ENCODE peak calls at places on chromosomes 12 and 14, in five cellular contexts. One of them, this sample, is unnamed.
A peak's percentile ranks its signal among the peaks of the same experiment; 100 is the strongest.

GRCh38 chr14:57656853-57657252 is 163.2 kb upstream of the CCDC198 start:
- DNase-seq in adrenal gland: no peak
- DNase-seq in Peyer's patch: no peak
- DNase-seq in GM12892: no peak
- DNase-seq in uterus: no peak
- DNase-seq in this sample: no peak

GRCh38 chr14:62143235-62143634 is 381.0 kb downstream of the SNAPC1 start:
- DNase-seq in GM12892: no peak
- DNase-seq in uterus: no peak
- DNase-seq in Peyer's patch: no peak
- DNase-seq in adrenal gland: no peak
- DNase-seq in this sample: no peak

GRCh38 chr12:115166698-115167315 is 482.8 kb upstream of the TBX3 start:
- DNase-seq in Peyer's patch: no peak
- DNase-seq in adrenal gland: no peak
- DNase-seq in GM12892: no peak
- DNase-seq in uterus: no peak
- DNase-seq in this sample: no peak

GRCh38 chr12:46296822-46297221 is 28.0 kb upstream of the SLC38A1 start:
- DNase-seq in adrenal gland: no peak
- DNase-seq in Peyer's patch: no peak
- DNase-seq in GM12892: no peak
- DNase-seq in uterus: no peak
- DNase-seq in this sample: no peak

GRCh38 chr12:57211791-57212700 is 4.5 kb upstream of the NXPH4 start:
- DNase-seq in Peyer's patch: no peak
- DNase-seq in adrenal gland: no peak
- DNase-seq in GM12892: no peak
- DNase-seq in uterus: no peak
- DNase-seq in this sample: no peak

GRCh38 chr14:66624319-66624937 is 116.5 kb downstream of the GPHN start:
- DNase-seq in Peyer's patch: peak; percentile 60
- DNase-seq in adrenal gland: peak; percentile 64
- DNase-seq in GM12892: peak; percentile 3
- DNase-seq in uterus: no peak
- DNase-seq in this sample: peak; percentile 32

GRCh38 chr12:95205685-95206084 is 11.6 kb downstream of the FGD6 start:
- DNase-seq in uterus: peak; percentile 55
- DNase-seq in adrenal gland: peak; percentile 61
- DNase-seq in GM12892: no peak
- DNase-seq in Peyer's patch: no peak
- DNase-seq in this sample: no peak

GRCh38 chr12:112716099-112717093 is 75.2 kb upstream of the RPH3A start:
- DNase-seq in GM12892: no peak
- DNase-seq in Peyer's patch: no peak
- DNase-seq in adrenal gland: peak; percentile 27
- DNase-seq in uterus: no peak
- DNase-seq in this sample: no peak

GRCh38 chr12:116784238-116784612 is 46.1 kb downstream of the RNFT2 start:
- DNase-seq in GM12892: no peak
- DNase-seq in uterus: no peak
- DNase-seq in Peyer's patch: no peak
- DNase-seq in adrenal gland: no peak
- DNase-seq in this sample: no peak

GRCh38 chr14:90569606-90570462 is 173.0 kb downstream of the CALM1 start:
- DNase-seq in uterus: no peak
- DNase-seq in GM12892: no peak
- DNase-seq in Peyer's patch: no peak
- DNase-seq in adrenal gland: no peak
- DNase-seq in this sample: no peak

GRCh38 chr12:101204598-101205304 is 5.3 kb downstream of the SLC5A8 start:
- DNase-seq in uterus: no peak
- DNase-seq in adrenal gland: no peak
- DNase-seq in Peyer's patch: no peak
- DNase-seq in GM12892: no peak
- DNase-seq in this sample: no peak

GRCh38 chr12:20050166-20050565 is 318.2 kb upstream of the PDE3A start:
- DNase-seq in Peyer's patch: no peak
- DNase-seq in uterus: no peak
- DNase-seq in GM12892: no peak
- DNase-seq in adrenal gland: no peak
- DNase-seq in this sample: no peak

GRCh38 chr12:85874064-85874463 is at the start of gene NTS:
- DNase-seq in Peyer's patch: no peak
- DNase-seq in GM12892: no peak
- DNase-seq in adrenal gland: no peak
- DNase-seq in uterus: no peak
- DNase-seq in this sample: no peak

GRCh38 chr12:102118874-102119273 is 1.0 kb downstream of the NUP37 start:
- DNase-seq in GM12892: no peak
- DNase-seq in Peyer's patch: no peak
- DNase-seq in adrenal gland: no peak
- DNase-seq in uterus: no peak
- DNase-seq in this sample: no peak

GRCh38 chr14:69648480-69649414 is 37.4 kb downstream of the SUSD6 start:
- DNase-seq in adrenal gland: no peak
- DNase-seq in uterus: no peak
- DNase-seq in Peyer's patch: no peak
- DNase-seq in GM12892: no peak
- DNase-seq in this sample: no peak

GRCh38 chr14:93042968-93043940 is 72.5 kb downstream of the ITPK1 start:
- DNase-seq in uterus: no peak
- DNase-seq in adrenal gland: peak; percentile 93
- DNase-seq in Peyer's patch: peak; percentile 93
- DNase-seq in GM12892: no peak
- DNase-seq in this sample: peak; percentile 64

GRCh38 chr14:50615566-50615965 is 52.5 kb downstream of the SAV1 start:
- DNase-seq in uterus: no peak
- DNase-seq in Peyer's patch: no peak
- DNase-seq in adrenal gland: no peak
- DNase-seq in GM12892: no peak
- DNase-seq in this sample: no peak

DNA sequence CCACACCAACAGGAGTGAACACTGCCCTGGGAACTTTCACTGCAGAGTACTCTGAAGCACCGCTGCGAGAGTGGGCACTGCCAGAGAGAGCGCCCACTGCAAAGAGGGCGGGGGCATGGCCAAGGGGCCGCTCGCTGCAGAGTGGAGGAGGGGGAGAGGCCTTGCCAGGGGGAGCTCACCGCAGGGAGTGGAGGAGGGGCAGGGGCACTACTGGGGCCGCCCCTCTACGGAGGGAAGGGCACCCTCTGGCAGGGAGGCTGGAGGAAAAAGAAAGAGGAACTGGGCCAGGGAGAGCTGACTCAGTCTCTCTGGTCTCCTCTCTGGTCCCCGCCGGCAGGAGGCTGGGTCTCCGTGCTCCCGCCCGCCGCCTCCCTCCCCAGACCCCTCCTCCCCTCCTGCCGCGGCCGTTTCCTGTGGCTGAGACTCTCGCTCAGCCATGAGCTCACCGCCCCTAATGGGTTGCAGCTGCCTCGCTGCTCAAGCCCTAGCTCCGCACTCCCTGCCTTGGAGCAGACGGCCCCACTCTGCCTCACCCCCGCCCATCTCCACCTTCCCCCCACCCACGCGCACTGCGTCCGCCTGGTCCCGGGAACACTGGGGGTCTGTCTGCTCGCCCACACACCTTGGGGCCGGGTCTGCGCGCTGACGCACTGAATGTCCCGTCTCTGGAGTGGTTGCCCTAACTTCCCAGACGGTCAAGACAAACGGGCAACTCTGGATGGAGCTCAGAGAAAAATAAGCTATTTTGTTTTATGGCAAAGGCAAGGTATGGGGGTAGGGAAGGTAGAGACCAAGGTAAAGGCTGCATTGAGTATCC is 1.3 kb downstream of the ARHGEF40 start:
- DNase-seq in uterus: peak; percentile 90
- DNase-seq in Peyer's patch: peak; percentile 89
- DNase-seq in GM12892: peak; percentile 86
- DNase-seq in adrenal gland: peak; percentile 91
- DNase-seq in this sample: peak; percentile 65
- TF ChIP-seq POLR2A in uterus: peak; percentile 48
- TF ChIP-seq POLR2A in Peyer's patch: no peak
- TF ChIP-seq POLR2A in GM12892: no peak
- TF ChIP-seq POLR2A in adrenal gland: peak; percentile 71
- TF ChIP-seq POLR2A in this sample: no peak

GRCh38 chr14:72893636-72894322 is at the start of gene DPF3:
- DNase-seq in adrenal gland: peak; percentile 96
- DNase-seq in Peyer's patch: peak; percentile 98
- DNase-seq in GM12892: peak; percentile 88
- DNase-seq in uterus: peak; percentile 91
- DNase-seq in this sample: peak; percentile 97
- TF ChIP-seq POLR2A in adrenal gland: peak; percentile 94
- TF ChIP-seq POLR2A in Peyer's patch: no peak
- TF ChIP-seq POLR2A in GM12892: peak; percentile 59
- TF ChIP-seq POLR2A in uterus: peak; percentile 15
- TF ChIP-seq POLR2A in this sample: peak; percentile 98

GRCh38 chr12:6336859-6337744 is 4.8 kb downstream of the TNFRSF1A start:
- DNase-seq in uterus: peak; percentile 39
- DNase-seq in Peyer's patch: peak; percentile 85
- DNase-seq in adrenal gland: no peak
- DNase-seq in GM12892: no peak
- DNase-seq in this sample: no peak

GRCh38 chr12:6337958-6338406 is 3.9 kb downstream of the TNFRSF1A start:
- DNase-seq in Peyer's patch: no peak
- DNase-seq in adrenal gland: no peak
- DNase-seq in uterus: peak; percentile 42
- DNase-seq in GM12892: no peak
- DNase-seq in this sample: no peak

GRCh38 chr12:6334940-6335450 is 6.9 kb downstream of the TNFRSF1A start:
- DNase-seq in GM12892: no peak
- DNase-seq in uterus: peak; percentile 52
- DNase-seq in adrenal gland: no peak
- DNase-seq in Peyer's patch: no peak
- DNase-seq in this sample: no peak

GRCh38 chr12:6335451-6336078 is 6.3 kb downstream of the TNFRSF1A start:
- DNase-seq in GM12892: peak; percentile 94
- DNase-seq in uterus: peak; percentile 76
- DNase-seq in Peyer's patch: peak; percentile 93
- DNase-seq in adrenal gland: peak; percentile 90
- DNase-seq in this sample: peak; percentile 83

DNA sequence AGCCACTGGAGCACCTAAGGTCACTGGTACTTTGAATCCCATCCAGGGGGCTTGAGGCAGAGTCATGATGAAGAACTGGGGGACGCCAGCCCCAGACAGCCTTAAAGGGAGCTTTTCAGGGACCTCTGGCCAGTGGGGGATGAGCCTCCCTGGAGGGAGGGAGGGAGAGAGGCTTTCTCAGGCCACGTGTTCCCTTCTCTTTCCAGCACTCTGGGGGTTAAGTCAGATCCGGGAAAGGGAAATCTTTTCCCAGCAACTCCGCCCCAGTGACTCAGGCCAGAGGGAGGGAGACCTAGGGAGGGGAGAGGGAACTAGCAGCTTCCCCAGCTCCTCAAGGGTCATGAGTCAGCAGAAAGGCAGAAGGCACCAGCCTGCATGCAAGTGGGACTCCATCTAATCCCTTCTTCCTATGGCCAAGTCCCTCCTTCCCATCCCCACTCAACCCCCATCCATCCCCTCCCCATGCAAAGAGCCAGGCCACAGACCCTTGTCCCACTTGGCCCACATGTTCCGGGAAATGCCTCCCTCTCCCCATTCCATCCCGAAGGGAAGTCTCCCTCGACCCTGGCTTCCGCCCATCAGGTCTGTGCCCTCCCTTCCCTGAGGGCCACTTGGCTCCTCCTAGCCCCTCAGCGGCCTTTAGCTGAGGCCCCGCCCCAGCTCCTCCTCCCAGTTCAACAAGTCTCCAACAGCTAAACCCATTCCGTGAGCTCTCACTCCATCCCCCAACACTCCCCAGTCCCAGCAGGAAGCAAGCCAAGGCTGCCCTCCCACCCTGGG is 5.6 kb downstream of the TNFRSF1A start:
- DNase-seq in adrenal gland: peak; percentile 96
- DNase-seq in uterus: peak; percentile 96
- DNase-seq in Peyer's patch: peak; percentile 93
- DNase-seq in GM12892: no peak
- DNase-seq in this sample: peak; percentile 95
- TF ChIP-seq POLR2A in adrenal gland: peak; percentile 77
- TF ChIP-seq POLR2A in uterus: peak; percentile 72
- TF ChIP-seq POLR2A in Peyer's patch: peak; percentile 15
- TF ChIP-seq POLR2A in GM12892: no peak
- TF ChIP-seq POLR2A in this sample: peak; percentile 62

DNA sequence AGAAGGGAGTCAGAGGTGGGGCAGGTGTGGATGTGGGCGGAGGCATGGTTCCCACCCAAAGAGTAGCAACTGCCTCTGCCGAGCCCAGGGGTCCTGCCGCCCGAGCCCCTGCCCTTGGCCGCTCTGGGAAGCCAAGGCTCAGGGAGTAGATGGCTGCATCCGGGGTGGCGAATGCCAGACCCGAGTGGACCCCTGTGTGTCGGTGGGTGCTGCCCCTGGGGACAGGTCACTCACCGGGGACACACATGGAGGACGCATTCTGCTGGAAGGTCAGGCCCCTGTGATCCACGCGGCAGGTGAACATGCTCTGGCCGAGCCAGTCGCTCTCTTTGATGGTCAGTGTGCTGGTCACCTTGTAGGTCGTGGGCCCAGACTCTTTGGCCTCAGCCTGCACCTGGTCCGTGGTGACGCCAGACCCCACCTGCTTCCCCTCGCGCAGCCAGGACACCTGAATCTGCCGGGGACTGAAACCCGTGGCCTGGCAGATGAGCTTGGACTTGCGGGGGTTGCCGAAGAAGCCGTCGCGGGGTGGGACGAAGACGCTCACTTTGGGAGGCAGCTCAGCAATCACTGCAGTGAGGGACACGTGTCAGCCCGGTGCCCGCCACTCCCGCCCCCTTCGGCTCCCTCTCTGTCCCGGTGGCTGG is 329.0 kb downstream of the TMEM121 start:
- DNase-seq in adrenal gland: peak; percentile 12
- DNase-seq in Peyer's patch: peak; percentile 44
- DNase-seq in GM12892: no peak
- DNase-seq in uterus: no peak
- DNase-seq in this sample: no peak
- TF ChIP-seq POLR2A in adrenal gland: no peak
- TF ChIP-seq POLR2A in Peyer's patch: no peak
- TF ChIP-seq POLR2A in GM12892: no peak
- TF ChIP-seq POLR2A in uterus: no peak
- TF ChIP-seq POLR2A in this sample: no peak

DNA sequence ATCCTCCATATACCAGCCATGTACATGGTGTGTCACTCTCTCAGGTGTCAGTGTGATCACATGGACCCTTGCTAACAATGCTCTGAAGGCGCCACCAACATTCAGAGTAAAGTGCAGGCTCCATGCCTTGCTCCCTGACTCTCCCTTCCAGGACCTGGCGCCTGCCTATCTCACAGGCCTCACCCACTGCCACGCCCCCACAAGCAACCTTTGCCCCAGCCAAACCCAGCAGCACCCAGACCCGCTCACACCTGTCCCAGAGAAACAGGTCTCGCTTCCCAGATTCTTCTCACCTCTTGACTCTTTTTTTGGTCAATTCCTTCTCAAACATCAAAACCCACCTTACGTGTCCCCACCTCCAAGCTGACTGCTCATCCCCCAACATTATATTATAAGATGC is 52.3 kb downstream of the KCNK10 start:
- DNase-seq in adrenal gland: no peak
- DNase-seq in GM12892: no peak
- DNase-seq in Peyer's patch: peak; percentile 90
- DNase-seq in uterus: no peak
- DNase-seq in this sample: no peak
- TF ChIP-seq POLR2A in adrenal gland: no peak
- TF ChIP-seq POLR2A in GM12892: no peak
- TF ChIP-seq POLR2A in Peyer's patch: no peak
- TF ChIP-seq POLR2A in uterus: no peak
- TF ChIP-seq POLR2A in this sample: no peak

This sample was measured in gastrocnemius medialis.